ENCODE peak calls at places on chromosomes 3 and 15, in ten cellular contexts. Y is anterior cingulate cortex; R is T follicular helper cell; C is H54; G is NCI-H345; Z is fibroblast of mammary gland; I is D341Med; E is NCI-H1417; B is fibroblast of pulmonary artery; D is CD8-positive, alpha-beta memory T cell. X is an unnamed sample.
A peak's percentile ranks its signal among the peaks of the same experiment; 100 is the strongest.

GRCh38 chr15:81281925-81282895 is 41.7 kb downstream of the STARD5 start:
- DNase-seq in G (no peak), Z (no peak), C (no peak), E (no peak), Y (no peak), R (no peak), D (no peak), B (no peak), I (no peak), X (no peak)

GRCh38 chr3:130692455-130692854 is 54.2 kb downstream of the PIK3R4 start:
- DNase-seq in E (no peak), B (peak; percentile 38), D (no peak), Y (no peak), I (no peak), R (no peak), C (no peak), Z (no peak), G (no peak), X (no peak)

GRCh38 chr3:36214460-36214859 is 165.8 kb upstream of the STAC start:
- DNase-seq in Y (no peak), C (no peak), D (no peak), Z (no peak), G (no peak), E (no peak), B (no peak), R (no peak), I (no peak), X (peak; percentile 22)

GRCh38 chr3:33125840-33126239 is 12.0 kb downstream of the CRTAP start:
- DNase-seq in I (no peak), Z (no peak), G (no peak), D (no peak), R (no peak), E (no peak), Y (no peak), C (no peak), B (no peak), X (no peak)

GRCh38 chr3:13161021-13161759 is 88.0 kb upstream of the IQSEC1 start:
- DNase-seq in D (no peak), E (no peak), Z (no peak), R (no peak), B (no peak), I (no peak), Y (no peak), C (peak; percentile 36), G (no peak), X (no peak)

GRCh38 chr3:98540346-98540745 is 8.6 kb downstream of the GPR15 start:
- DNase-seq in I (no peak), B (no peak), E (no peak), Z (no peak), Y (no peak), R (no peak), G (no peak), D (no peak), C (no peak), X (no peak)

GRCh38 chr3:24494616-24495333 is at the start of gene THRB:
- DNase-seq in I (peak; percentile 84), C (no peak), R (no peak), B (peak; percentile 38), G (no peak), E (no peak), D (no peak), Y (peak; percentile 60), Z (peak; percentile 59), X (peak; percentile 23)

GRCh38 chr3:175431396-175431795 is 572.3 kb downstream of the NAALADL2 start:
- DNase-seq in G (no peak), I (no peak), B (peak; percentile 21), Y (no peak), D (no peak), R (no peak), E (no peak), Z (peak; percentile 51), C (no peak), X (no peak)